ENCODE peak calls at places on chromosomes 2 and 18, in eight cellular contexts. One of them, this sample, is unnamed.

GRCh38 chr2:160125828-160126227 is 63.4 kb upstream of the PLA2R1 start:
- DNase-seq in pancreas: no peak
- DNase-seq in AG04450: no peak
- DNase-seq in GM10248: no peak
- DNase-seq in BJ: no peak
- DNase-seq in A549: no peak
- DNase-seq in omental fat pad: no peak
- DNase-seq in tibial artery: no peak
- DNase-seq in this sample: no peak

GRCh38 chr2:169732583-169733358 is 861 bp upstream of the KLHL23 start:
- DNase-seq in pancreas: no peak
- DNase-seq in AG04450: no peak
- DNase-seq in GM10248: no peak
- DNase-seq in BJ: no peak
- DNase-seq in A549: peak
- DNase-seq in omental fat pad: no peak
- DNase-seq in tibial artery: no peak
- DNase-seq in this sample: no peak

GRCh38 chr2:117339980-117340379 is 474.5 kb upstream of the DDX18 start:
- DNase-seq in pancreas: no peak
- DNase-seq in AG04450: no peak
- DNase-seq in GM10248: no peak
- DNase-seq in BJ: no peak
- DNase-seq in A549: no peak
- DNase-seq in omental fat pad: no peak
- DNase-seq in tibial artery: no peak
- DNase-seq in this sample: no peak

GRCh38 chr2:94873362-94874276 is 2.4 kb downstream of the TEKT4 start:
- DNase-seq in pancreas: no peak
- DNase-seq in AG04450: no peak
- DNase-seq in GM10248: no peak
- DNase-seq in BJ: no peak
- DNase-seq in A549: no peak
- DNase-seq in omental fat pad: no peak
- DNase-seq in tibial artery: peak
- DNase-seq in this sample: no peak

GRCh38 chr18:67468038-67468437 is 48.5 kb downstream of the DSEL start:
- DNase-seq in pancreas: no peak
- DNase-seq in AG04450: no peak
- DNase-seq in GM10248: no peak
- DNase-seq in BJ: no peak
- DNase-seq in A549: no peak
- DNase-seq in omental fat pad: no peak
- DNase-seq in tibial artery: no peak
- DNase-seq in this sample: no peak

GRCh38 chr2:68059769-68060525 is 2.9 kb downstream of the C1D start:
- DNase-seq in pancreas: no peak
- DNase-seq in AG04450: no peak
- DNase-seq in GM10248: no peak
- DNase-seq in BJ: peak
- DNase-seq in A549: no peak
- DNase-seq in omental fat pad: no peak
- DNase-seq in tibial artery: no peak
- DNase-seq in this sample: no peak

GRCh38 chr2:8566788-8567468 is 114.9 kb upstream of the ID2 start:
- DNase-seq in pancreas: no peak
- DNase-seq in AG04450: no peak
- DNase-seq in GM10248: no peak
- DNase-seq in BJ: no peak
- DNase-seq in A549: no peak
- DNase-seq in omental fat pad: no peak
- DNase-seq in tibial artery: peak
- DNase-seq in this sample: no peak

GRCh38 chr2:181570833-181571661 is 85.9 kb downstream of the CERKL start:
- DNase-seq in pancreas: no peak
- DNase-seq in AG04450: no peak
- DNase-seq in GM10248: no peak
- DNase-seq in BJ: no peak
- DNase-seq in A549: peak
- DNase-seq in omental fat pad: no peak
- DNase-seq in tibial artery: no peak
- DNase-seq in this sample: no peak

GRCh38 chr2:218435003-218435982 is 16.4 kb downstream of the VIL1 start:
- DNase-seq in pancreas: no peak
- DNase-seq in AG04450: no peak
- DNase-seq in GM10248: peak
- DNase-seq in BJ: no peak
- DNase-seq in A549: no peak
- DNase-seq in omental fat pad: no peak
- DNase-seq in tibial artery: peak
- DNase-seq in this sample: no peak

GRCh38 chr2:218436992-218437391 is 18.1 kb downstream of the VIL1 start:
- DNase-seq in pancreas: no peak
- DNase-seq in AG04450: no peak
- DNase-seq in GM10248: peak
- DNase-seq in BJ: no peak
- DNase-seq in A549: no peak
- DNase-seq in omental fat pad: no peak
- DNase-seq in tibial artery: peak
- DNase-seq in this sample: no peak

GRCh38 chr2:218434456-218434855 is 15.5 kb downstream of the VIL1 start:
- DNase-seq in pancreas: no peak
- DNase-seq in AG04450: no peak
- DNase-seq in GM10248: no peak
- DNase-seq in BJ: no peak
- DNase-seq in A549: no peak
- DNase-seq in omental fat pad: no peak
- DNase-seq in tibial artery: peak
- DNase-seq in this sample: no peak

GRCh38 chr2:218437969-218438368 is 19.0 kb downstream of the VIL1 start:
- DNase-seq in pancreas: no peak
- DNase-seq in AG04450: no peak
- DNase-seq in GM10248: peak
- DNase-seq in BJ: no peak
- DNase-seq in A549: no peak
- DNase-seq in omental fat pad: no peak
- DNase-seq in tibial artery: peak
- DNase-seq in this sample: no peak

DNA sequence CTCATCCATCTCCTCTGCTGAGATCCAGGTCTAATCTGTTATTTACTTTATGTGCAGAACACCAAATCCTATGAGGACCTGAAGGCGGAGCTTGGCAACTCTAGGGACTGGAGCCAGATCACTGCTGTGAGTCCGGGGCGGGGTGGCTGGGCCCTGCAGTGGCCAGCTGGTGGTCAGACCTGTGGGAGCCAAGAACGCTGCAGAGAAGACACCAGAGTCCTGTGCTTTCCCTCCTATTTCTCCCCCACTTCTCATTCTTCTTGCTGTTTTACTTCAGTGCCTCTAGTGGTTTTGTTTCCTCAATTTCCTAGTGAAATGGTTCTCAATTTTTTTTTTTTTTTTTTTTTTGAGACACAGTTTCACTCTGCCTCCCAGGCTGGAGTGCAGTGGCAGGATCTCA is 19.7 kb downstream of the VIL1 start:
- DNase-seq in pancreas: no peak
- DNase-seq in AG04450: no peak
- DNase-seq in GM10248: peak
- DNase-seq in BJ: no peak
- DNase-seq in A549: no peak
- DNase-seq in omental fat pad: no peak
- DNase-seq in tibial artery: peak
- DNase-seq in this sample: no peak
- TF ChIP-seq CTCF in pancreas: no peak
- TF ChIP-seq CTCF in AG04450: no peak
- TF ChIP-seq CTCF in GM10248: no peak
- TF ChIP-seq CTCF in BJ: no peak
- TF ChIP-seq CTCF in A549: no peak
- TF ChIP-seq CTCF in omental fat pad: no peak
- TF ChIP-seq CTCF in tibial artery: no peak
- TF ChIP-seq CTCF in this sample: no peak

DNA sequence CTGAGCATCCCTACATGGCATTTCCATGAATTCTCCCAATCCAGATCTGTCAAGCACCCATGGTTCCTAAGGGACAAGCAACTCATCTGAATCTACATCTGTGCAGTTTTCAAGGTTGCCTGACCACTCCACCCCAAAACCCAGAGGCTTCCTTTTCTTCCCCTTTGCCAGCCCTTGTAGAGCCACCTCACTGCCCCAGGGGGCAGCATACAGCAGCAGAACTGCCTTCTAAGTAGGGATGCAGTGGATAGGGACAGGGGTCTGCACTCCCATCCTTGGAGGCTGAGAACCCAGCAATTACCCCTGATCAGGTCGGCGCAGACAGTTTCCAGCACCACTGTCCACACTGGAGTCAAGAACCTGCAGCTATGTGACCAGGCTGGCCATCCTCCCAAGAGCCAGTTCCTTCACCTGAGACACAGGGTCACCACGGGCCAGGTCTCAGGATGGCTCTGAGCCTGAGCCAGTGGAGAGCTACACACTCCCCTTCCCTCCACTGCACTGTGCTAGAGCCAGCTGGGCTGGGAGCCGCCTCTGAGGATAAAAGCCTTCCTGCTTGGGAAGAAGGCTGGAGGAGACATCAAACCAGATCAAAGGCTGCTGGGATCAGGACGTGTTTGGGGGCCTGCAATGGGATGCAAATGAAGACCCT is 283.1 kb downstream of the CELF4 start:
- DNase-seq in pancreas: no peak
- DNase-seq in AG04450: no peak
- DNase-seq in GM10248: no peak
- DNase-seq in BJ: no peak
- DNase-seq in A549: peak
- DNase-seq in omental fat pad: no peak
- DNase-seq in tibial artery: no peak
- DNase-seq in this sample: no peak
- TF ChIP-seq CTCF in pancreas: no peak
- TF ChIP-seq CTCF in AG04450: peak
- TF ChIP-seq CTCF in GM10248: peak
- TF ChIP-seq CTCF in BJ: peak
- TF ChIP-seq CTCF in A549: peak
- TF ChIP-seq CTCF in omental fat pad: no peak
- TF ChIP-seq CTCF in tibial artery: no peak
- TF ChIP-seq CTCF in this sample: no peak

GRCh38 chr2:46277470-46278190 is 19.6 kb upstream of the EPAS1 start:
- DNase-seq in pancreas: no peak
- DNase-seq in AG04450: no peak
- DNase-seq in GM10248: no peak
- DNase-seq in BJ: no peak
- DNase-seq in A549: no peak
- DNase-seq in omental fat pad: no peak
- DNase-seq in tibial artery: no peak
- DNase-seq in this sample: no peak

GRCh38 chr2:46278952-46279351 is 18.3 kb upstream of the EPAS1 start:
- DNase-seq in pancreas: no peak
- DNase-seq in AG04450: no peak
- DNase-seq in GM10248: no peak
- DNase-seq in BJ: no peak
- DNase-seq in A549: no peak
- DNase-seq in omental fat pad: no peak
- DNase-seq in tibial artery: no peak
- DNase-seq in this sample: no peak

GRCh38 chr2:46273919-46274318 is 23.3 kb upstream of the EPAS1 start:
- DNase-seq in pancreas: no peak
- DNase-seq in AG04450: no peak
- DNase-seq in GM10248: no peak
- DNase-seq in BJ: no peak
- DNase-seq in A549: peak
- DNase-seq in omental fat pad: no peak
- DNase-seq in tibial artery: no peak
- DNase-seq in this sample: no peak

GRCh38 chr2:46275995-46276394 is 21.2 kb upstream of the EPAS1 start:
- DNase-seq in pancreas: no peak
- DNase-seq in AG04450: no peak
- DNase-seq in GM10248: no peak
- DNase-seq in BJ: no peak
- DNase-seq in A549: no peak
- DNase-seq in omental fat pad: no peak
- DNase-seq in tibial artery: peak
- DNase-seq in this sample: no peak

DNA sequence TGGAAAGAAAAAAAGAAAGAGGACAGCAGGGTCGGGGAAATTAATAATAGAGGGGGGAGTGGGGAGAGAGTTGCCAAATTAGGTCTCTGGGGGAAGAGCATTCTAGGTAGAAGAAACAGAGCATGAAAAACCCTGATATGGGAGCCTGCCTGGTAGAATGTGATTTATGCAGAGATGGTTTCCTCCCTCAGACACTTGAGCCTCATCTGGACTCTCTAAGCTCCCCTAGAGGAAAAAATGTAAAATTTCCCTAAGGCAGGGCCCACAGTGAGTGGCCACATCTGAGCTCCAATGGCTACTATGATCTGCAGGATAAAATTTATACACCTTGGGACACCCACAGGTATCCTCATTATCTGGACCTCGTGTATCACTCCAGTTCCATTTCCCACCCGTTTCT is 20.6 kb upstream of the EPAS1 start:
- DNase-seq in pancreas: no peak
- DNase-seq in AG04450: no peak
- DNase-seq in GM10248: no peak
- DNase-seq in BJ: no peak
- DNase-seq in A549: peak
- DNase-seq in omental fat pad: no peak
- DNase-seq in tibial artery: no peak
- DNase-seq in this sample: no peak
- TF ChIP-seq CTCF in pancreas: no peak
- TF ChIP-seq CTCF in AG04450: peak
- TF ChIP-seq CTCF in GM10248: no peak
- TF ChIP-seq CTCF in BJ: peak
- TF ChIP-seq CTCF in A549: peak
- TF ChIP-seq CTCF in omental fat pad: no peak
- TF ChIP-seq CTCF in tibial artery: no peak
- TF ChIP-seq CTCF in this sample: no peak

GRCh38 chr2:223218587-223219178 is 166.7 kb downstream of the KCNE4 start:
- DNase-seq in pancreas: no peak
- DNase-seq in AG04450: no peak
- DNase-seq in GM10248: no peak
- DNase-seq in BJ: no peak
- DNase-seq in A549: no peak
- DNase-seq in omental fat pad: no peak
- DNase-seq in tibial artery: no peak
- DNase-seq in this sample: no peak

GRCh38 chr2:223210489-223210888 is 158.5 kb downstream of the KCNE4 start:
- DNase-seq in pancreas: no peak
- DNase-seq in AG04450: no peak
- DNase-seq in GM10248: no peak
- DNase-seq in BJ: no peak
- DNase-seq in A549: no peak
- DNase-seq in omental fat pad: no peak
- DNase-seq in tibial artery: no peak
- DNase-seq in this sample: no peak

GRCh38 chr2:223214721-223215120 is 162.7 kb downstream of the KCNE4 start:
- DNase-seq in pancreas: no peak
- DNase-seq in AG04450: no peak
- DNase-seq in GM10248: no peak
- DNase-seq in BJ: no peak
- DNase-seq in A549: no peak
- DNase-seq in omental fat pad: no peak
- DNase-seq in tibial artery: no peak
- DNase-seq in this sample: no peak

GRCh38 chr2:223217373-223217772 is 165.4 kb downstream of the KCNE4 start:
- DNase-seq in pancreas: no peak
- DNase-seq in AG04450: no peak
- DNase-seq in GM10248: no peak
- DNase-seq in BJ: no peak
- DNase-seq in A549: no peak
- DNase-seq in omental fat pad: no peak
- DNase-seq in tibial artery: no peak
- DNase-seq in this sample: no peak

GRCh38 chr2:223215136-223215535 is 163.1 kb downstream of the KCNE4 start:
- DNase-seq in pancreas: no peak
- DNase-seq in AG04450: no peak
- DNase-seq in GM10248: no peak
- DNase-seq in BJ: no peak
- DNase-seq in A549: no peak
- DNase-seq in omental fat pad: no peak
- DNase-seq in tibial artery: no peak
- DNase-seq in this sample: no peak
- TF ChIP-seq CTCF in pancreas: no peak
- TF ChIP-seq CTCF in AG04450: no peak
- TF ChIP-seq CTCF in GM10248: no peak
- TF ChIP-seq CTCF in BJ: no peak
- TF ChIP-seq CTCF in A549: no peak
- TF ChIP-seq CTCF in omental fat pad: no peak
- TF ChIP-seq CTCF in tibial artery: no peak
- TF ChIP-seq CTCF in this sample: no peak